ENCODE peak calls at places on chromosomes 2 and 18, in nine cellular contexts. P is hepatocyte; O is ovary; L is transverse colon; R is OCI-LY7; Y is SJSA1; S is Peyer's patch; K is left ventricle myocardium inferior; F is naive thymus-derived CD4-positive, alpha-beta T cell. X is an unnamed sample. For H3K4me1, the result is how much of the 10 kb centered on the place peaks cover.

GRCh38 chr2:40243581-40243980 is 208.3 kb downstream of the SLC8A1 start:
- DNase-seq in P (no peak), O (no peak), L (no peak), R (no peak), Y (peak), S (no peak), K (no peak), F (no peak), X (no peak)

GRCh38 chr18:56358608-56359007 is 279.8 kb downstream of the TXNL1 start:
- DNase-seq in P (no peak), O (no peak), L (no peak), R (no peak), Y (no peak), S (no peak), K (no peak), F (no peak), X (no peak)

GRCh38 chr2:102103992-102104871 is 38.3 kb upstream of the IL1R1 start:
- DNase-seq in P (peak), O (peak), L (peak), R (no peak), Y (no peak), S (peak), K (peak), F (no peak), X (peak)

GRCh38 chr2:200379481-200380120 is 73.1 kb downstream of the SPATS2L start:
- DNase-seq in P (no peak), O (no peak), L (no peak), R (no peak), Y (no peak), S (no peak), K (no peak), F (no peak), X (no peak)

GRCh38 chr2:53103661-53104060 is 663.9 kb upstream of the CHAC2 start:
- DNase-seq in P (no peak), O (no peak), L (no peak), R (no peak), Y (no peak), S (no peak), K (no peak), F (no peak), X (no peak)

GRCh38 chr2:23713352-23713751 is 213.6 kb downstream of the ATAD2B start:
- DNase-seq in P (no peak), O (no peak), L (no peak), R (no peak), Y (no peak), S (no peak), K (no peak), F (no peak), X (no peak)

GRCh38 chr2:51505533-51505932 is 473.6 kb upstream of the NRXN1 start:
- DNase-seq in P (no peak), O (no peak), L (no peak), R (no peak), Y (no peak), S (no peak), K (no peak), F (no peak), X (no peak)

GRCh38 chr2:1553671-1554295 is 140.5 kb downstream of the TPO start:
- DNase-seq in P (peak), O (no peak), L (no peak), R (no peak), Y (no peak), S (no peak), K (no peak), F (no peak), X (no peak)

GRCh38 chr2:233356546-233357308 is 2.4 kb downstream of the DGKD start:
- DNase-seq in P (no peak), O (no peak), L (peak), R (peak), Y (no peak), S (peak), K (no peak), F (no peak), X (no peak)

GRCh38 chr2:121237980-121238665 is 46.9 kb downstream of the TFCP2L1 start:
- DNase-seq in P (no peak), O (no peak), L (no peak), R (no peak), Y (no peak), S (no peak), K (no peak), F (no peak), X (no peak)

GRCh38 chr2:29262681-29263260 is 147.6 kb downstream of the CLIP4 start:
- DNase-seq in P (no peak), O (no peak), L (no peak), R (no peak), Y (no peak), S (no peak), K (no peak), F (no peak), X (no peak)

GRCh38 chr2:49045083-49045482 is 109.2 kb downstream of the FSHR start:
- DNase-seq in P (no peak), O (no peak), L (no peak), R (no peak), Y (no peak), S (no peak), K (no peak), F (no peak), X (no peak)

GRCh38 chr2:34012728-34013302 is 413.7 kb upstream of the FAM98A start:
- DNase-seq in P (peak), O (peak), L (peak), R (peak), Y (peak), S (no peak), K (peak), F (no peak), X (no peak)

GRCh38 chr2:239190921-239191885 is 209.6 kb downstream of the HDAC4 start:
- DNase-seq in P (no peak), O (no peak), L (no peak), R (no peak), Y (peak), S (no peak), K (peak), F (no peak), X (no peak)

GRCh38 chr2:197705912-197706838 is 1.0 kb downstream of the MARS2 start:
- DNase-seq in P (peak), O (peak), L (peak), R (peak), Y (peak), S (peak), K (peak), F (no peak), X (no peak)

GRCh38 chr2:238313289-238313990 is 6.9 kb upstream of the TRAF3IP1 start:
- DNase-seq in P (no peak), O (no peak), L (no peak), R (no peak), Y (no peak), S (no peak), K (no peak), F (no peak), X (no peak)

GRCh38 chr2:74458132-74458956 is at the start of gene WBP1:
- DNase-seq in P (peak), O (peak), L (peak), R (peak), Y (peak), S (peak), K (peak), F (peak), X (peak)

GRCh38 chr18:58862851-58863538 is 1.7 kb upstream of the ZNF532 start:
- DNase-seq in P (peak), O (peak), L (peak), R (peak), Y (no peak), S (peak), K (peak), F (peak), X (no peak)

GRCh38 chr2:40123321-40123720 is 328.6 kb downstream of the SLC8A1 start:
- DNase-seq in P (no peak), O (no peak), L (no peak), R (no peak), Y (no peak), S (no peak), K (no peak), F (no peak), X (no peak)

GRCh38 chr2:45248214-45248613 is 239.0 kb upstream of the SIX2 start:
- DNase-seq in P (no peak), O (no peak), L (no peak), R (no peak), Y (no peak), S (no peak), K (no peak), F (no peak), X (no peak)

GRCh38 chr2:156864230-156864629 is 393.3 kb upstream of the GALNT5 start:
- DNase-seq in P (no peak), O (no peak), L (no peak), R (no peak), Y (no peak), S (no peak), K (no peak), F (no peak), X (no peak)

GRCh38 chr2:101717041-101717817 is 19.7 kb downstream of the MAP4K4 start:
- DNase-seq in P (no peak), O (no peak), L (peak), R (peak), Y (no peak), S (peak), K (no peak), F (no peak), X (peak)

GRCh38 chr18:74139888-74140287 is 7.7 kb downstream of the FBXO15 start:
- DNase-seq in P (no peak), O (no peak), L (no peak), R (no peak), Y (no peak), S (no peak), K (no peak), F (no peak), X (no peak)

GRCh38 chr2:6772366-6772710 is 93.4 kb downstream of the CMPK2 start:
- DNase-seq in P (peak), O (no peak), L (no peak), R (peak), Y (no peak), S (no peak), K (no peak), F (no peak), X (no peak)

GRCh38 chr2:15092691-15093090 is 460.2 kb downstream of the LRATD1 start:
- DNase-seq in P (no peak), O (no peak), L (no peak), R (no peak), Y (no peak), S (no peak), K (no peak), F (no peak), X (no peak)

GRCh38 chr2:31980674-31981356 is 30.0 kb downstream of the MEMO1 start:
- DNase-seq in P (peak), O (no peak), L (no peak), R (peak), Y (no peak), S (no peak), K (no peak), F (no peak), X (no peak)

DNA sequence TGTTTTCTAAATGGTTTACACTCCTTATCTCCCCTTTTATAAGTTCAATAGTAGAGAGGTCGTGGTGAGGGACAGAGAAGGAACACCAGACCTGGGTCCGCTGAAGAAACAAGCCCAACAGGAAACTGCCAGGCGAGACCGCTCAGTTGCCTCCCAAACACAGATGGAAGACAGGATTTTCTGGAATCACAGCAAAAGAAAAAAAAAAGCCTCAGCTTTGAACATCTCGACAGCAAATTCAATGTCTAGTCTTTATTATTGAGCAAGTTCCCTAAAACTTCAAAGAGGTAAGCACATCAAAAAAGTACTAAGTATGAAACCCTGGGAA is 33.5 kb upstream of the GNAL start:
- DNase-seq in P (no peak), O (no peak), L (no peak), R (no peak), Y (no peak), S (no peak), K (no peak), F (no peak), X (no peak)
- H3K4me3 ChIP-seq in P (no peak), O (no peak), L (no peak), R (no peak), Y (no peak), S (no peak), K (no peak), F (no peak), X (no peak)

GRCh38 chr2:172048195-172048995 is 36.9 kb upstream of the DLX1 start:
- DNase-seq in P (no peak), O (no peak), L (no peak), R (no peak), Y (no peak), S (no peak), K (no peak), F (no peak), X (no peak)
- H3K4me1 ChIP-seq in P (under half), O (under half), L (under half), R (under half), Y (under half), S (under half), K (under half), F (under half), X (under half)

GRCh38 chr2:11414372-11415124 is 51.4 kb downstream of the E2F6 start:
- DNase-seq in P (no peak), O (no peak), L (no peak), R (no peak), Y (no peak), S (no peak), K (no peak), F (no peak), X (no peak)

GRCh38 chr2:11410101-11410500 is 55.9 kb downstream of the E2F6 start:
- DNase-seq in P (no peak), O (no peak), L (no peak), R (no peak), Y (no peak), S (no peak), K (no peak), F (no peak), X (no peak)

GRCh38 chr2:11411244-11411643 is 54.7 kb downstream of the E2F6 start:
- DNase-seq in P (no peak), O (no peak), L (no peak), R (no peak), Y (no peak), S (no peak), K (no peak), F (no peak), X (no peak)

GRCh38 chr2:11411768-11412448 is 54.1 kb downstream of the E2F6 start:
- DNase-seq in P (peak), O (no peak), L (peak), R (peak), Y (peak), S (peak), K (no peak), F (no peak), X (no peak)

GRCh38 chr2:11412449-11412810 is 53.5 kb downstream of the E2F6 start:
- DNase-seq in P (no peak), O (no peak), L (no peak), R (no peak), Y (no peak), S (no peak), K (no peak), F (no peak), X (no peak)
- H3K27ac ChIP-seq in P (no peak), O (no peak), L (peak), R (no peak), Y (no peak), S (no peak), K (no peak), F (no peak), X (no peak)

DNA sequence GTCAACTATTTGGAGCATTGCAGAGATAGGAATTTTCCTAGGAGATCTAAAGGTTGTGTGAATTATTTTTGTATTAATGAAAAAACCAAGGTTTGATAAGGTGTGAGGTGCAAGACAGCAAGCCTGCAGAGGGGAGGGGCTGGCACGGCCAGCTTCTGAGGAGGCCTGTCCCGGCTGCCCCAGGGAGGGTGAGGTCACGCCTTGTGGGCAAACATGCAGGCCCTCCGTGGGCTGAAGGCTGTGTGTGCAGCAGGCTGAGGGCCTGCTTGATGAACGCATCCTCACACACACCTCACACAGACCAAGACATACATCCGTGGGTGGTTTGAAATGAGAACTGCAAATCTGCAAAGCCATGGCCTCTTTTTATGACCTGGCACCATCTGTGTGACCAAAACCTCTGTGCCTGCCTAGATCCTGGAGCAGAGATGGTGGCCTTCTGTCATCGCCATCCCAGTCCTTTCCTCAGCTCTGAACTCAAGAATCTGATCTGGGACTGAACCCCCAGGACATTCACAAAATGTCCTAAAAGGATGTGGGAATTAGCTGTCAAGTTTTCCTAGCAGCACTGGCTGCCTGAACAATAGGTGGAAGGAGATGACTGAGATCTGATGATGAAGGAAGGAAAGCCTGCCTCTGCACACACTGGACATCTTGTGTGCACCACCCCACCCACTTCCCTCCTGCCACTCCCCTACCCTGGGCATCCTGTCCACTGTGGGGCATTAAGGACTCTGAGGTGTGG is 102.4 kb upstream of the MGAT4A start:
- DNase-seq in P (no peak), O (no peak), L (no peak), R (no peak), Y (no peak), S (no peak), K (peak), F (no peak), X (no peak)
- H3K4me3 ChIP-seq in P (no peak), O (no peak), L (no peak), R (no peak), Y (no peak), S (no peak), K (no peak), F (no peak), X (no peak)

X was measured in CD8-positive, alpha-beta memory T cell.